ENCODE peak calls at places on chromosomes 5 and 9, in six cellular contexts. X is K562, C is upper lobe of left lung, H is SK-N-SH, B is stomach, Z is HepG2. D is an unnamed sample.

GRCh38 chr9:71767421-71768321 is 642 bp downstream of the CEMIP2 start:
- DNase-seq in X (peak; percentile 16), C (peak; percentile 46), H (no peak), B (peak; percentile 34), Z (no peak), D (peak; percentile 67)

GRCh38 chr5:407801-408268 is 35.1 kb upstream of the EXOC3 start:
- DNase-seq in X (no peak), C (no peak), H (no peak), B (peak; percentile 17), Z (no peak), D (no peak)

GRCh38 chr5:158119852-158120708 is 261.1 kb upstream of the CLINT1 start:
- DNase-seq in X (no peak), C (no peak), H (no peak), B (no peak), Z (no peak), D (no peak)

GRCh38 chr9:5863092-5863746 is 27.5 kb upstream of the MLANA start:
- DNase-seq in X (no peak), C (no peak), H (no peak), B (peak; percentile 63), Z (no peak), D (no peak)

GRCh38 chr9:72305102-72305546 is 59.9 kb downstream of the ZFAND5 start:
- DNase-seq in X (peak; percentile 53), C (no peak), H (peak; percentile 8), B (peak; percentile 85), Z (peak; percentile 6), D (peak; percentile 59)

GRCh38 chr9:38018964-38019602 is 49.9 kb downstream of the SHB start:
- DNase-seq in X (peak; percentile 38), C (no peak), H (no peak), B (peak; percentile 73), Z (peak; percentile 63), D (no peak)

GRCh38 chr5:6403416-6403815 is 25.1 kb upstream of the MED10 start:
- DNase-seq in X (no peak), C (no peak), H (no peak), B (no peak), Z (no peak), D (no peak)

GRCh38 chr5:159522841-159523240 is 192.6 kb upstream of the IL12B start:
- DNase-seq in X (no peak), C (no peak), H (no peak), B (no peak), Z (no peak), D (no peak)

GRCh38 chr5:68739752-68740151 is 354.1 kb upstream of the SLC30A5 start:
- DNase-seq in X (no peak), C (no peak), H (no peak), B (no peak), Z (no peak), D (no peak)

GRCh38 chr5:57434227-57434640 is 48.4 kb downstream of the ACTBL2 start:
- DNase-seq in X (no peak), C (no peak), H (no peak), B (no peak), Z (no peak), D (no peak)

GRCh38 chr5:80780024-80780423 is 125.2 kb upstream of the DHFR start:
- DNase-seq in X (no peak), C (no peak), H (no peak), B (no peak), Z (peak; percentile 25), D (no peak)

GRCh38 chr5:76831108-76831447 is 12.2 kb downstream of the F2RL1 start:
- DNase-seq in X (no peak), C (no peak), H (no peak), B (peak; percentile 46), Z (no peak), D (no peak)

GRCh38 chr5:78283105-78283504 is 11.4 kb downstream of the AP3B1 start:
- DNase-seq in X (no peak), C (no peak), H (no peak), B (no peak), Z (no peak), D (no peak)

GRCh38 chr5:115179959-115180709 is 10.4 kb upstream of the TRIM36 start:
- DNase-seq in X (no peak), C (peak; percentile 90), H (peak; percentile 94), B (no peak), Z (no peak), D (peak; percentile 84)

DNA sequence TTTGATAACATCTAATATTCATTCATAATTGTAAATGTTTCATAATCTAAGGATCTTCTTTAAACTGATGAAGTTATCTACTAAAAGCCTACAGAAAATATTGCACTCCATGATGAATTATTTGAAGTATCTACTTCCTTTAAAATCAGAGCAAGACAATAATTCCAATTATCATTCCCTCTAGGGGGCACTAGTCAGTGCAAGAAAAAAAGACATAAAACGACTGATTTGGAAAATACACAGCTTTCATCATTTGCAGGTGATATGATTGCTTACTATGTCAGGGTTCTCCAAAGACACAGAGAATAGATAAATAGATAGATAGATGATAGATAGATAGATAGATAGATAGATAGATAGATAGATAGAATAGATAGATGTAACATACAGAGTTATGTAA is 13.5 kb upstream of the GRM6 start:
- DNase-seq in X (no peak), C (no peak), H (peak; percentile 8), B (no peak), Z (no peak), D (no peak)
- TF ChIP-seq CTCF in X (no peak), C (no peak), H (peak; percentile 30), B (no peak), Z (no peak), D (no peak)

DNA sequence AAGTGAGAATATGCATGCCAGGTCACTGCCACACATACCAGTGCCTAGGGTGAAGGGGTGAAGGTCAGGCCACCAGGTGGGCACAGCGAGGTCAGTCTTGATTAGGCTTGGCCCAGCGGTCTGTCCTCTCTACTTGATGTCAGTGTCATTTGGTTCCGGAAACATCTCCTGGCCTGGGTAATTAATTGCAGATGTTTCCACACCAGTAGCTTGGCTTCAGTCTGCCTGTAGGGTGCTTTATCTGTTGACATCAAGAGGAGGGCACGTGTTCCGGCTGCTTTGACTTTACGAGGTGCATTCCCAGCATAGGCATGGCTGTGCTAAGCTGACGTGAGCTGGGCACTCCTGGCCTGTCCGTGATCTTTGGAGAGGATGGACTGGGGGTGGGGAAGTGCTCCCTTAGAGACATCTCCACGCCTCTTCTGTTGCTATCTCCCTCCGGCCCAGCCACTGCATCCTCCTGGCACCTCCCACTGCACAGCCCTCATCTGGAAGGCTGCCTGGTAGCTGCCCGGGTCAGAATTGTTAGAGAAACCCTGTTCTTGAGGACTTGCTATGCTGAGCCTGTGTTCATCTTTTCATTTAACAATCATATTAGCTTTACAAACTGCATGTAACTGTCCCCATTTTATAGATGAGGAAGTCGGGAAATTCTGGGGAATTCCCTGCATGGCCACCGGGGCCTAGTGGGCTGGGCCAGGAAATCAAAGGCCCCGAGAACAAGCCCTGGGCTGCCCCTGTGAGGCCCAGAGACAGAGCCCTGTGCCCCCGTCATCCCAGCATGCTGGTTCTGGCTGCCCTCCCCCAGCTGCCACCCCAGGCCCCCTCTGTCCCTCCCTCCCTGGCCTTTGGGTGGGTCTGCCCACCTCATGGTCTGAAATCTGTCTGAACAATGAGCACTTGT is 29.1 kb downstream of the JADE2 start:
- DNase-seq in X (no peak), C (no peak), H (peak; percentile 83), B (peak; percentile 64), Z (no peak), D (peak; percentile 33)
- TF ChIP-seq POLR2AphosphoS5 in X (no peak), C (peak; percentile 22), H (peak; percentile 79), B (peak; percentile 41), Z (no peak), D (no peak)

DNA sequence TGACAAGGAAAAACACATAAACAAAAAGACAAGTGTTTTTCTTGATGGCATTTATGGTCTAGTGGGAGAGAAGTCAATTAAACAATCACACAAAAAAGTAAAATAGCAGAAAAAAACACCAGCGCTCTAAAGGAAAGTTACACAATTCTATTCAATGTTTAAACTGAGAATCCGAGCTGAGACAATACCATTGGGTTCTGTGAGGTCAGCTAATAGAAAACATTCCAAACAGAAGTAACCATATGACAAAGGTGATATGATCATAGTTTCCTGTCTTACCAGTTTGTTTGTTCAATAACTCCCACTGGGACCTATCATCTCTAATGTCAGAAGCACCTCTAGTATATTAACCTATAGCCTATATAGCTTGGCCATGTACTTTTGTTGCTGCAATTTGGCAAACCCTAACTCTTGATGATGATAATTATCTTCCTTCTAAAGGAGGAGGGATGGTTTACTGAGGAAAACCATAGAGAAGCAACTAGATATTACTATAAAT is 1030.0 kb downstream of the CDH12 start:
- DNase-seq in X (no peak), C (no peak), H (no peak), B (no peak), Z (no peak), D (no peak)
- TF ChIP-seq CTCF in X (no peak), C (no peak), H (no peak), B (no peak), Z (no peak), D (no peak)

DNA sequence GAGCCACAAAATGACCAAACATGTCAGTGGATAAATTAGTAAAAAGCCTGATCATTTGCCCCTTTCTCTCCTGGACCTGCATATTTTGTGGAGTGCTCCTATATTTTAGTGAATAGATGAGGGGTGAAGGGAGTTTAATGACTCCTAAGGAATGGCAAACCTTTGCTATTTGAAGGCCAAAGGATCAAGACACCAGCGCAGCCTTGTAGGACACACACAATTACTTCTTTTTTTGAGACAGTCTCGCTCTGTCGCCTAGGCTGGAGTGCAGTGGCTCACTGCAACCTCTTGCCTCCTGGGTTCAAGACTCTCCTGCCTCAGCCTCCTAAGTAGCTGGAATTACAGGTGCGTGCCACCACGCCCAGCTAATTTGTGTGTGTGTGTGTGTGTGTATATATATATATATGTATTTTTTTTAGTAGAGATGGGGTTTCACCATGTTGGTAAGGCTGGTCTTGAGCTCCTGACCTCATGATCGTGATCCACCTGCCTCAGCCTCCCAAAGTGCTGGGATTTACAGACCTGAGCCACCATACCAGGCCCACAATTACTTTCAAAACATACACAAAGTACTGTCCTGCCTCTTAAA is 60.5 kb downstream of the CSNK1A1 start:
- DNase-seq in X (no peak), C (no peak), H (no peak), B (no peak), Z (no peak), D (no peak)
- TF ChIP-seq POLR2AphosphoS5 in X (peak; percentile 29), C (no peak), H (peak; percentile 20), B (no peak), Z (no peak), D (no peak)

GRCh38 chr9:76458903-76459690 is at the start of gene GCNT1:
- DNase-seq in X (peak; percentile 83), C (peak; percentile 98), H (peak; percentile 52), B (peak; percentile 96), Z (peak; percentile 71), D (peak; percentile 95)
- TF ChIP-seq CTCF in X (peak; percentile 34), C (peak; percentile 17), H (peak; percentile 39), B (peak; percentile 49), Z (peak; percentile 83), D (peak; percentile 80)

D was measured in GM23338.